ENCODE peak calls at places on chromosomes 11 and 22, in nine cellular contexts. K is thyroid gland; O is endothelial cell of umbilical vein; J is tibial artery; H is neuronal stem cell; I is PC-3; V is effector memory CD4-positive, alpha-beta T cell; W is CD8-positive, alpha-beta memory T cell; F is iPS DF 6.9. X is an unnamed sample.

GRCh38 chr22:40479887-40480538 is 109.6 kb downstream of the SGSM3 start:
- DNase-seq in V (no peak), O (no peak), F (no peak), I (peak; percentile 44), K (no peak), J (no peak), H (no peak), W (no peak), X (no peak)

GRCh38 chr11:103792981-103793468 is 243.4 kb upstream of the DDI1 start:
- DNase-seq in I (no peak), H (no peak), J (peak; percentile 39), K (no peak), V (no peak), W (no peak), F (no peak), O (no peak), X (no peak)

GRCh38 chr11:93906486-93906885 is 56.1 kb upstream of the VSTM5 start:
- DNase-seq in J (no peak), O (no peak), K (no peak), F (no peak), I (peak; percentile 91), H (no peak), V (no peak), W (no peak), X (no peak)

GRCh38 chr11:77510095-77510494 is 36.2 kb upstream of the PAK1 start:
- DNase-seq in J (no peak), V (no peak), H (no peak), W (no peak), K (no peak), I (peak; percentile 87), O (no peak), F (no peak), X (no peak)

GRCh38 chr22:22036588-22036987 is 54.0 kb upstream of the TOP3B start:
- DNase-seq in J (no peak), I (no peak), H (no peak), V (no peak), F (no peak), O (no peak), K (no peak), W (no peak), X (no peak)

GRCh38 chr11:114278342-114279065 is 17.7 kb upstream of the NNMT start:
- DNase-seq in V (no peak), W (no peak), J (no peak), H (no peak), K (no peak), F (no peak), I (no peak), O (no peak), X (no peak)

GRCh38 chr11:125074511-125075241 is 11.6 kb downstream of the SLC37A2 start:
- DNase-seq in V (no peak), J (no peak), I (no peak), O (no peak), H (no peak), K (no peak), F (no peak), W (no peak), X (no peak)

GRCh38 chr22:38415046-38415445 is 40.0 kb downstream of the KCNJ4 start:
- DNase-seq in W (no peak), V (no peak), K (no peak), I (no peak), J (no peak), O (no peak), F (no peak), H (no peak), X (no peak)

GRCh38 chr11:86594746-86595145 is 77.7 kb downstream of the ME3 start:
- DNase-seq in H (no peak), I (peak; percentile 57), F (no peak), W (no peak), J (no peak), O (peak; percentile 34), K (no peak), V (no peak), X (no peak)

GRCh38 chr22:39518124-39518786 is 2.1 kb upstream of the ATF4 start:
- DNase-seq in J (no peak), K (peak; percentile 47), O (no peak), W (no peak), I (no peak), H (no peak), F (no peak), V (no peak), X (no peak)

GRCh38 chr11:66291706-66292542 is at the start of gene TMEM151A:
- DNase-seq in J (no peak), W (no peak), H (no peak), K (no peak), F (no peak), O (no peak), I (no peak), V (no peak), X (no peak)

GRCh38 chr11:78192911-78193341 is 4.2 kb downstream of the USP35 start:
- DNase-seq in V (no peak), K (no peak), F (no peak), W (no peak), I (no peak), O (no peak), H (no peak), J (peak; percentile 52), X (no peak)

GRCh38 chr11:64553554-64554201 is 37.3 kb upstream of the SLC22A12 start:
- DNase-seq in W (peak; percentile 32), V (peak; percentile 18), F (peak; percentile 58), J (peak; percentile 57), O (peak; percentile 54), I (peak; percentile 65), H (peak; percentile 59), K (peak; percentile 90), X (peak; percentile 28)

GRCh38 chr22:43528601-43529360 is 117.0 kb downstream of the MPPED1 start:
- DNase-seq in J (no peak), V (no peak), W (no peak), F (no peak), H (no peak), K (no peak), I (no peak), O (no peak), X (no peak)

GRCh38 chr22:46042786-46043185 is 65.8 kb upstream of the WNT7B start:
- DNase-seq in F (no peak), W (no peak), J (no peak), I (no peak), O (no peak), V (no peak), K (no peak), H (no peak), X (peak; percentile 35)

GRCh38 chr22:32583921-32584335 is 109.3 kb downstream of the FBXO7 start:
- DNase-seq in V (no peak), O (no peak), H (no peak), W (no peak), I (no peak), F (no peak), J (peak; percentile 40), K (no peak), X (no peak)

GRCh38 chr22:35076648-35077047 is 10.7 kb downstream of the ISX start:
- DNase-seq in O (no peak), I (no peak), W (no peak), J (no peak), K (no peak), V (no peak), H (no peak), F (no peak), X (no peak)

GRCh38 chr11:110349109-110349996 is 52.9 kb upstream of the RDX start:
- DNase-seq in F (no peak), I (no peak), V (no peak), J (no peak), K (no peak), W (no peak), H (no peak), O (no peak), X (no peak)

GRCh38 chr11:71472941-71473792 is 20.2 kb downstream of the NADSYN1 start:
- DNase-seq in V (no peak), O (no peak), K (no peak), I (no peak), J (no peak), H (no peak), W (no peak), F (no peak), X (no peak)
- H3K36me3 ChIP-seq in V (peaks cover 65% of the 10 kb centered on the region), O (peaks cover 44% of the 10 kb centered on the region), K (peaks cover 24% of the 10 kb centered on the region), I (peaks cover 28% of the 10 kb centered on the region), J (peaks cover 61% of the 10 kb centered on the region), H (peaks cover 10% of the 10 kb centered on the region), W (peaks cover 29% of the 10 kb centered on the region), F (peaks cover 18% of the 10 kb centered on the region), X (no peaks in the 10 kb centered on the region)

DNA sequence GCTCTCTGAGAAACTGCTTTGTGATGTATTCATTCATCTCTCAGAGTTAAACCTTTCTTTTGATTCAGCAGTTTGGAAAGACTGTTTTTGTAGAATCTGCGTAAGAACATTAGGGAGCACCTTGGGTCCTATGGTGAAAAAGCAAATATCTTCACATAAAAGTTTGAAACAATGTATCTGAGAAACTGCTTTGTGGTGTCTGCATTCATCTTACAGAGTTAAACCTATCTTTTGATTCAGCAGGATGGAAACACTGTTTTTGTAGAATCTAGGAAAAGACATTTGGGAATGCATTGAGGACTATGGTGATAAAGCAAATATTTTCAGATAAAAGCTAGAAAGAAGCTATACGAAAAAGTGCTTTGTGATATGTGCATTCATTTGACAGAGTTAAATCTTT is 361.3 kb downstream of the OR4C45 start:
- DNase-seq in O (no peak), K (no peak), J (no peak), F (no peak), H (no peak), V (no peak), I (no peak), W (no peak), X (no peak)
- H3K9me3 ChIP-seq in O (peaks cover 2% of the 10 kb centered on the region), K (peaks cover 3% of the 10 kb centered on the region), J (peaks cover 3% of the 10 kb centered on the region), F (no peaks in the 10 kb centered on the region), H (peaks cover 4% of the 10 kb centered on the region), V (no peaks in the 10 kb centered on the region), I (peaks cover 49% of the 10 kb centered on the region), W (peaks cover 12% of the 10 kb centered on the region), X (peaks cover 30% of the 10 kb centered on the region)

DNA sequence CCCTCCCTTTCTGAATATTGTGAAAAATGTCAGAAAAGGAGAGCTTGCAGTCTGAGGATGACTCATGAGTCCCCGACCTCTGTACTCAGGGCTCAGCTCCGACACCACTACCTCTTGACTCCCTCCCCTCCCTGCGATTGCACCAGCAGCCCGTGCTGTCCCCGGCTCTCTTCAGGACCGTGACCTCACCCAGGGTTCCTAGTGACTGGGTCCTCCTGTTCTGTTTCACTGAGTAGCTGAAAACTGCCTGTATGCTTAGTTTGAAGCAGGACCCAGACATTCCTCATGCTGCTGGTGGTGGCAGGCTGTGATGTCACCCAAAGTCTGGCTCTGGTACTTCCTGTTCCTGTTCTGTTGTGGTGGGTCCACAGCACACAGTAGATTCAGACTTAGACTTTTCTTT is 11.7 kb downstream of the PHRF1 start:
- DNase-seq in O (no peak), K (no peak), I (no peak), W (peak; percentile 60), F (no peak), V (peak; percentile 50), J (no peak), H (no peak), X (no peak)
- H3K36me3 ChIP-seq in O (peaks cover 38% of the 10 kb centered on the region), K (peaks cover 29% of the 10 kb centered on the region), I (peaks cover 46% of the 10 kb centered on the region), W (peaks cover 38% of the 10 kb centered on the region), F (peaks cover 38% of the 10 kb centered on the region), V (peaks cover 65% of the 10 kb centered on the region), J (peaks cover 92% of the 10 kb centered on the region), H (peaks cover 55% of the 10 kb centered on the region), X (peaks cover 85% of the 10 kb centered on the region)

GRCh38 chr11:127965947-127966668 is 621.2 kb downstream of the ETS1 start:
- DNase-seq in H (no peak), F (no peak), W (no peak), K (no peak), J (no peak), I (no peak), O (no peak), V (no peak), X (no peak)

GRCh38 chr11:127966821-127967220 is 620.5 kb downstream of the ETS1 start:
- DNase-seq in O (no peak), V (no peak), J (no peak), H (no peak), W (no peak), K (no peak), F (no peak), I (no peak), X (no peak)

GRCh38 chr11:127971448-127971847 is 615.9 kb downstream of the ETS1 start:
- DNase-seq in V (no peak), W (no peak), I (no peak), J (no peak), O (no peak), H (no peak), K (no peak), F (no peak), X (no peak)
- H3K9me3 ChIP-seq in V (no peaks in the 10 kb centered on the region), W (no peaks in the 10 kb centered on the region), I (no peaks in the 10 kb centered on the region), J (no peaks in the 10 kb centered on the region), O (no peaks in the 10 kb centered on the region), H (no peaks in the 10 kb centered on the region), K (no peaks in the 10 kb centered on the region), F (no peaks in the 10 kb centered on the region), X (peaks cover 5% of the 10 kb centered on the region)